ENCODE peak calls at places on chromosomes 1 and 21, in seven cellular contexts. K is GM12865; N is HFF-Myc; Q is CD4-positive, CD25-positive, alpha-beta regulatory T cell; P is cardiac fibroblast; C is lung; B is OCI-LY7. W is an unnamed sample.

GRCh38 chr21:25370311-25370744 is 237.0 kb downstream of the MRPL39 start:
- DNase-seq in K (no peak), N (peak), Q (no peak), P (peak), C (no peak), B (no peak), W (no peak)

GRCh38 chr1:196407358-196408041 is 200.7 kb downstream of the KCNT2 start:
- DNase-seq in K (no peak), N (no peak), Q (no peak), P (peak), C (no peak), B (no peak), W (no peak)

GRCh38 chr1:2840036-2840809 is 38.7 kb upstream of the TTC34 start:
- DNase-seq in K (peak), N (no peak), Q (peak), P (no peak), C (no peak), B (no peak), W (peak)

GRCh38 chr1:167426716-167427115 is 91.6 kb downstream of the CD247 start:
- DNase-seq in K (no peak), N (no peak), Q (no peak), P (no peak), C (no peak), B (no peak), W (no peak)

GRCh38 chr1:205528887-205529825 is 24.7 kb downstream of the CDK18 start:
- DNase-seq in K (peak), N (no peak), Q (peak), P (peak), C (peak), B (peak), W (peak)

GRCh38 chr1:72178266-72178665 is 104.1 kb downstream of the NEGR1 start:
- DNase-seq in K (no peak), N (no peak), Q (no peak), P (peak), C (no peak), B (no peak), W (no peak)

GRCh38 chr1:100036718-100037664 is 67.2 kb downstream of the SLC35A3 start:
- DNase-seq in K (peak), N (no peak), Q (no peak), P (peak), C (no peak), B (peak), W (no peak)

GRCh38 chr1:147773215-147773715 is 12.9 kb upstream of the GJA5 start:
- DNase-seq in K (no peak), N (no peak), Q (no peak), P (no peak), C (no peak), B (no peak), W (no peak)

GRCh38 chr1:98002288-98002687 is 81.5 kb upstream of the DPYD start:
- DNase-seq in K (no peak), N (no peak), Q (no peak), P (no peak), C (no peak), B (no peak), W (no peak)

GRCh38 chr1:40133122-40133665 is 28.0 kb upstream of the RLF start:
- DNase-seq in K (no peak), N (no peak), Q (no peak), P (peak), C (no peak), B (no peak), W (no peak)

GRCh38 chr1:231962636-231963035 is 336.0 kb downstream of the DISC1 start:
- DNase-seq in K (no peak), N (no peak), Q (no peak), P (no peak), C (no peak), B (no peak), W (no peak)

GRCh38 chr1:176691251-176692228 is 228.6 kb downstream of the PAPPA2 start:
- DNase-seq in K (peak), N (peak), Q (peak), P (peak), C (no peak), B (peak), W (peak)

GRCh38 chr1:201359873-201360210 is 17.6 kb downstream of the TNNT2 start:
- DNase-seq in K (no peak), N (no peak), Q (no peak), P (no peak), C (no peak), B (no peak), W (no peak)

GRCh38 chr1:159849972-159850371 is 12.5 kb downstream of the VSIG8 start:
- DNase-seq in K (no peak), N (no peak), Q (no peak), P (peak), C (no peak), B (no peak), W (no peak)

GRCh38 chr1:200917291-200917817 is 22.7 kb downstream of the INAVA start:
- DNase-seq in K (no peak), N (no peak), Q (no peak), P (no peak), C (no peak), B (no peak), W (no peak)

GRCh38 chr1:155218854-155219591 is 10.5 kb downstream of the MTX1 start:
- DNase-seq in K (no peak), N (no peak), Q (no peak), P (peak), C (peak), B (peak), W (peak)

GRCh38 chr1:222048030-222048632 is 306.2 kb upstream of the DUSP10 start:
- DNase-seq in K (peak), N (no peak), Q (no peak), P (peak), C (no peak), B (no peak), W (no peak)

GRCh38 chr1:172585348-172585747 is 52.4 kb downstream of the SUCO start:
- DNase-seq in K (no peak), N (no peak), Q (no peak), P (peak), C (no peak), B (no peak), W (no peak)

GRCh38 chr1:55827350-55827749 is 612.2 kb upstream of the USP24 start:
- DNase-seq in K (no peak), N (peak), Q (no peak), P (peak), C (peak), B (no peak), W (no peak)

GRCh38 chr1:30579580-30579979 is 143.8 kb downstream of the MATN1 start:
- DNase-seq in K (no peak), N (no peak), Q (no peak), P (no peak), C (no peak), B (no peak), W (no peak)

GRCh38 chr1:230286166-230286889 is 139.8 kb downstream of the PGBD5 start:
- DNase-seq in K (no peak), N (no peak), Q (no peak), P (no peak), C (no peak), B (no peak), W (no peak)

GRCh38 chr1:213179784-213180183 is 128.7 kb downstream of the RPS6KC1 start:
- DNase-seq in K (no peak), N (no peak), Q (no peak), P (no peak), C (no peak), B (no peak), W (no peak)

GRCh38 chr1:2206813-2207488 is 12.4 kb upstream of the FAAP20 start:
- DNase-seq in K (no peak), N (no peak), Q (no peak), P (no peak), C (no peak), B (no peak), W (no peak)

GRCh38 chr1:2413495-2414296 is 1.3 kb upstream of the PEX10 start:
- DNase-seq in K (peak), N (no peak), Q (peak), P (no peak), C (no peak), B (peak), W (no peak)

GRCh38 chr1:14929547-14930223 is 223.9 kb upstream of the TMEM51 start:
- DNase-seq in K (no peak), N (peak), Q (no peak), P (no peak), C (no peak), B (no peak), W (no peak)

GRCh38 chr1:23483327-23484252 is at the start of gene ASAP3:
- DNase-seq in K (no peak), N (no peak), Q (peak), P (peak), C (peak), B (no peak), W (peak)

GRCh38 chr1:205351984-205352713 is 4.6 kb downstream of the KLHDC8A start:
- DNase-seq in K (no peak), N (no peak), Q (no peak), P (peak), C (no peak), B (no peak), W (no peak)

GRCh38 chr1:84375965-84376910 is 22.0 kb upstream of the DNASE2B start:
- DNase-seq in K (no peak), N (no peak), Q (no peak), P (peak), C (no peak), B (no peak), W (no peak)

GRCh38 chr1:185880779-185881333 is 146.7 kb downstream of the HMCN1 start:
- DNase-seq in K (no peak), N (no peak), Q (no peak), P (no peak), C (no peak), B (no peak), W (no peak)

GRCh38 chr1:71417421-71417820 is 336.6 kb upstream of the ZRANB2 start:
- DNase-seq in K (no peak), N (no peak), Q (no peak), P (no peak), C (no peak), B (no peak), W (no peak)

GRCh38 chr1:233518344-233518743 is 95.6 kb upstream of the KCNK1 start:
- DNase-seq in K (peak), N (peak), Q (no peak), P (peak), C (peak), B (peak), W (peak)

GRCh38 chr1:58251415-58252073 is 295.0 kb downstream of the OMA1 start:
- DNase-seq in K (peak), N (no peak), Q (no peak), P (peak), C (no peak), B (peak), W (peak)

GRCh38 chr1:66176012-66176715 is 357.8 kb upstream of the SGIP1 start:
- DNase-seq in K (no peak), N (no peak), Q (no peak), P (no peak), C (no peak), B (no peak), W (no peak)

GRCh38 chr21:45071396-45072165 is 2.8 kb upstream of the ADARB1 start:
- DNase-seq in K (no peak), N (no peak), Q (no peak), P (no peak), C (no peak), B (no peak), W (no peak)

GRCh38 chr1:190679032-190679431 is 201.4 kb upstream of the BRINP3 start:
- DNase-seq in K (no peak), N (no peak), Q (no peak), P (peak), C (no peak), B (no peak), W (no peak)

GRCh38 chr1:95122151-95122697 is 5.1 kb downstream of the TLCD4 start:
- DNase-seq in K (no peak), N (no peak), Q (no peak), P (no peak), C (no peak), B (no peak), W (no peak)

GRCh38 chr1:228414511-228415211 is 2.0 kb downstream of the TRIM17 start:
- DNase-seq in K (no peak), N (no peak), Q (no peak), P (no peak), C (no peak), B (no peak), W (no peak)

GRCh38 chr1:112807999-112808398 is 92.9 kb upstream of the PPM1J start:
- DNase-seq in K (no peak), N (no peak), Q (no peak), P (no peak), C (no peak), B (no peak), W (no peak)

GRCh38 chr1:111378806-111379205 is 48.7 kb downstream of the OVGP1 start:
- DNase-seq in K (no peak), N (no peak), Q (no peak), P (no peak), C (no peak), B (no peak), W (no peak)

DNA sequence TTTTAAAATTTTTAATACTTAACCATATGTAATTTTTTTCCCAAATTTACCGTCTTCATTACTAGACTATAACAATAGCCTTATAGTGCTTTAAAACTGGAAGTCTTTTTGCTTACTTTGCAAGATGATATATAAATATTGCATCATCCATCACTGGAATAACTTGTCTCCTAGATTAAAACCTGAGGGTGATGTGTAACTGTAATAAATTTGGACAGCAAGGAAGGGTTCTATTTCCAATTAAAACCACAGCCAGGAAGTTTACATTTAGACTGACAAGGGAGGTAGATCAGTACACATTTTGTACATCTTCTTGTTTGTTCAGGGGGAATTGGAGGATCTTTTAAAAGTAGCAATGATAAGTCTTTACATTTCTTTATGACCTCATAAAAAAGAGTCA is 21.9 kb downstream of the NTNG1 start:
- DNase-seq in K (no peak), N (no peak), Q (no peak), P (no peak), C (no peak), B (no peak), W (no peak)
- H3K4me3 ChIP-seq in K (no peak), N (no peak), Q (no peak), P (no peak), C (no peak), B (no peak), W (no peak)

GRCh38 chr1:12435639-12436344 is 182.2 kb downstream of the DHRS3 start:
- DNase-seq in K (peak), N (no peak), Q (no peak), P (peak), C (no peak), B (peak), W (no peak)
- H3K4me3 ChIP-seq in K (no peak), N (no peak), Q (peak), P (no peak), C (no peak), B (no peak), W (no peak)

GRCh38 chr1:93686497-93687250 is 5.0 kb upstream of the BCAR3 start:
- DNase-seq in K (no peak), N (no peak), Q (no peak), P (no peak), C (no peak), B (no peak), W (no peak)
- H3K4me3 ChIP-seq in K (no peak), N (no peak), Q (no peak), P (no peak), C (no peak), B (peak), W (no peak)

GRCh38 chr1:38046333-38046883 is at the start of gene POU3F1:
- DNase-seq in K (no peak), N (no peak), Q (peak), P (no peak), C (no peak), B (no peak), W (no peak)

GRCh38 chr1:38047603-38048146 is 1.1 kb upstream of the POU3F1 start:
- DNase-seq in K (no peak), N (no peak), Q (no peak), P (peak), C (no peak), B (no peak), W (no peak)

GRCh38 chr1:38044224-38045215 is 2.1 kb downstream of the POU3F1 start:
- DNase-seq in K (no peak), N (no peak), Q (no peak), P (no peak), C (no peak), B (no peak), W (no peak)

GRCh38 chr1:38046884-38047602 is 450 bp upstream of the POU3F1 start:
- DNase-seq in K (peak), N (no peak), Q (peak), P (peak), C (peak), B (peak), W (peak)

GRCh38 chr1:38045431-38046332 is 911 bp downstream of the POU3F1 start:
- DNase-seq in K (no peak), N (no peak), Q (peak), P (peak), C (no peak), B (no peak), W (no peak)
- H3K4me3 ChIP-seq in K (no peak), N (no peak), Q (no peak), P (no peak), C (peak), B (peak), W (no peak)

GRCh38 chr1:177794316-177794991 is 175.4 kb downstream of the SEC16B start:
- DNase-seq in K (no peak), N (no peak), Q (no peak), P (no peak), C (no peak), B (no peak), W (no peak)
- H3K4me3 ChIP-seq in K (no peak), N (no peak), Q (no peak), P (no peak), C (no peak), B (no peak), W (no peak)

GRCh38 chr1:27912429-27912828 is 22.4 kb upstream of the SMPDL3B start:
- DNase-seq in K (no peak), N (no peak), Q (no peak), P (no peak), C (no peak), B (no peak), W (no peak)

DNA sequence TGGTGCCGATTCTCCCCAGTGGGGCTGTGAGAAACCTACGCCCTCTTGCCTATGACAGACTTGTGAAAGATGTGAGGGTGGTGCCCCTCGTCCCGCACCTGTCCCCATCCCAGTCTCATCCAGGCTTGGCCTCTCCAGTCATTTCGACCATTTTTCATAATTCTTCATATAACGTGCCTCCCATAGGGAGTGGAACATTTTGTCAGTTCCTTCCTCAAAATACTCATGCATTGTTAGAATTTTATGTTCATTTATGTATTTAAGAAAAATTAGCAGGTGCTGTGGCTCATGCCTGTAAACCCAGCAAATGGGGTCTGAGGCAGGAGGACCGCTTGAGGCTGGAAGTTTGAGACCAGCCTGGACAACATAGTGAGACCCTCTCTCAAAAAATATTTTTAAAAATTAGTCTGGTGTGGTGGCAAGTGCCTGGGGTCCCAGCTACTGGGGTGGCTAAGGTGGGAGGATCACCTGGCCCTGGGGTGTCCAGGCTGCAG is 19.7 kb upstream of the SMPDL3B start:
- DNase-seq in K (no peak), N (no peak), Q (no peak), P (no peak), C (no peak), B (no peak), W (no peak)
- H3K4me3 ChIP-seq in K (peak), N (no peak), Q (peak), P (no peak), C (no peak), B (peak), W (no peak)

DNA sequence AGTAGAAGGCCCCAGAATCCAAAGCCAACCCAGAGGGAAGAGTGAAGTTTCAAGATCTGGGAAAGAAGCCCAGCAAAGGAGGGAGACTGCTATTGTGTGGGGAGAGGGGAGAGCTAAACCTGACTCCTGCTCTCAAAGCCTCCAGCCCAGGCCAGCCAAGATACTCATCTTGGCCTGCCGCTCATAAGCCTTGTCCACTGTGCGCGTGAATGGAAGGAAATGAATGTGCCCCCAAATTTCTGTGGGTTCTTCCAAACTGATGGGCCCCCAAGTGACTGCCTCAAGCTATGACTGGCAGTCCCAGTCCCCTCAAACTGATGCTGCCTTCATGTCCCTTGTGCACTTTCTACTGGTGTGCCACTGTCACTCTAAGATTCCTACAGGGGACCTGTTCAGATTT is 2.0 kb downstream of the PLXNA2 start:
- DNase-seq in K (no peak), N (no peak), Q (no peak), P (no peak), C (no peak), B (no peak), W (no peak)
- H3K4me3 ChIP-seq in K (no peak), N (no peak), Q (no peak), P (peak), C (peak), B (no peak), W (no peak)

W was measured in Jurkat, Clone E6-1.